ENCODE peak calls at places on chromosomes 7 and 10, in five cellular contexts. B is HCT116, V is K562, M is WTC11, A is H1. D is an unnamed sample.

GRCh38 chr10:76160758-76161555 is 729.5 kb downstream of the LRMDA start:
- DNase-seq in A (no peak), B (no peak), M (no peak), V (no peak), D (no peak)

GRCh38 chr7:101743241-101743994 is 74.0 kb upstream of the CUX1 start:
- DNase-seq in M (peak), A (peak), B (no peak), V (peak), D (no peak)

GRCh38 chr7:27169658-27170493 is 4.2 kb downstream of the HOXA10 start:
- DNase-seq in A (no peak), M (peak), B (no peak), V (no peak), D (no peak)

GRCh38 chr7:101524376-101524775 is 104.7 kb downstream of the MYL10 start:
- DNase-seq in M (no peak), V (no peak), B (no peak), A (no peak), D (no peak)

GRCh38 chr7:4794591-4795350 is 19.3 kb downstream of the AP5Z1 start:
- DNase-seq in V (no peak), A (no peak), M (no peak), B (no peak), D (no peak)

GRCh38 chr7:99362801-99363200 is 11.7 kb upstream of the ARPC1B start:
- DNase-seq in A (no peak), B (no peak), M (no peak), V (no peak), D (no peak)

GRCh38 chr7:4115442-4115841 is 566.7 kb upstream of the FOXK1 start:
- DNase-seq in B (no peak), A (no peak), M (no peak), V (no peak), D (no peak)

GRCh38 chr10:93447019-93447418 is 35.1 kb downstream of the MYOF start:
- DNase-seq in M (no peak), A (no peak), V (no peak), B (no peak), D (no peak)

GRCh38 chr7:25148772-25149575 is 23.9 kb upstream of the CYCS start:
- DNase-seq in V (no peak), M (no peak), B (no peak), A (no peak), D (no peak)
- TF ChIP-seq ATF3 in V (no peak), M (no peak), B (no peak), A (no peak), D (no peak)

GRCh38 chr10:70743430-70743788 is 41.8 kb downstream of the TBATA start:
- DNase-seq in B (no peak), M (no peak), A (no peak), V (peak), D (no peak)
- TF ChIP-seq ATF3 in B (no peak), M (no peak), A (no peak), V (no peak), D (no peak)

GRCh38 chr10:15120523-15120922 is 23.4 kb downstream of the RPP38 start:
- DNase-seq in B (no peak), V (no peak), M (no peak), A (no peak), D (no peak)
- TF ChIP-seq ATF3 in B (no peak), V (no peak), M (no peak), A (no peak), D (no peak)

GRCh38 chr7:150382844-150383225 is 3.7 kb downstream of the ZNF775 start:
- DNase-seq in B (no peak), A (no peak), M (no peak), V (no peak), D (no peak)

GRCh38 chr7:150383710-150384397 is 4.7 kb downstream of the ZNF775 start:
- DNase-seq in A (peak), V (peak), B (no peak), M (peak), D (peak)

GRCh38 chr7:150381785-150382122 is 2.6 kb downstream of the ZNF775 start:
- DNase-seq in V (no peak), A (no peak), M (peak), B (no peak), D (no peak)

GRCh38 chr7:150381096-150381495 is 2.0 kb downstream of the ZNF775 start:
- DNase-seq in A (no peak), V (no peak), B (no peak), M (peak), D (no peak)

DNA sequence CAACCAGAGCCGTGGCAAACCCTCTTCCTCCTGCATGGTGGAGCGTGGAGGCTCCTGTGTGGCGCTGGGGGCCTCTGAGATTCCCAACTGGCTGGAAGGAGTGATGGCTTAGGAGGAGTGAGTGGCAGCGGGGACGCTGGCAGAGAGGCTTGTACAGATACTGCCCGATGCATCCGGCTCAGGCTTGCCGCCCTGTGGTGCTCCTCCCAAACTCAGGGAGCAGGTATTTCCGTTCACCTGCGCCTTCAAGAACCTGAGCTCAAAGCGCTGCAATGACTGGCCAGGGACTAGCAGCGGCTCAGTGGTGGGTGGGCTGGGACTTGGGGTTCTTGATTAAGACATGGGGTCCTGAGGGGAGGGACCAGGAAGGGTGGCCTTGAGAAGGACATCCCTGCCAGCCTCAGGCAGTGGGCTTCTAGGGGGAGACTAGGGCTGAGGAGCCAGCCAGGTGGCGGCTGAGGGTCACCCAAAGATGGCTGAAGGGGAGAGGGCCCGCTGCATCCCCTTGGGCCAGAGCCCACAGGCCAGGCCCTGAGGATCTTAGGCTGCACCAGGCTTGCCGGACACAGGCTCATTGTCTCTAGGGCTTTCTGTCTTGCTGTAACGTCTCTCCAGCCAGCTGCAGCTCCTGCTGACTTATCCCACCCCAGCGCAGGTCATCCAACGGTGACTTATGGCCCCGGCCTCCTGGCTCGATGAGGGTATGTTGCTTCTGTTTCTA is 3.2 kb downstream of the ZNF775 start:
- DNase-seq in M (peak), V (no peak), A (no peak), B (no peak), D (no peak)
- TF ChIP-seq ATF3 in M (no peak), V (no peak), A (no peak), B (no peak), D (no peak)

GRCh38 chr7:8263048-8263447 is 1.1 kb upstream of the ICA1 start:
- DNase-seq in B (no peak), A (no peak), V (no peak), M (no peak), D (no peak)

GRCh38 chr7:8259586-8260222 is 2.3 kb downstream of the ICA1 start:
- DNase-seq in B (no peak), V (no peak), M (no peak), A (no peak), D (no peak)

GRCh38 chr7:8258734-8259133 is 3.2 kb downstream of the ICA1 start:
- DNase-seq in B (no peak), V (no peak), A (no peak), M (no peak), D (no peak)

GRCh38 chr7:8260871-8261707 is 878 bp downstream of the ICA1 start:
- DNase-seq in V (peak), A (no peak), B (no peak), M (peak), D (no peak)

GRCh38 chr7:8261711-8262695 is at the start of gene ICA1:
- DNase-seq in M (peak), B (no peak), V (peak), A (peak), D (no peak)
- TF ChIP-seq ATF3 in M (no peak), B (no peak), V (no peak), A (no peak), D (no peak)

GRCh38 chr7:112622159-112622715 is 141.4 kb downstream of the LSMEM1 start:
- DNase-seq in V (no peak), B (no peak), A (no peak), M (no peak), D (no peak)

GRCh38 chr7:112619343-112619742 is 138.6 kb downstream of the LSMEM1 start:
- DNase-seq in A (no peak), V (no peak), M (no peak), B (no peak), D (no peak)

GRCh38 chr7:112624416-112624815 is 143.6 kb downstream of the LSMEM1 start:
- DNase-seq in A (no peak), M (no peak), B (no peak), V (no peak), D (no peak)
- TF ChIP-seq ATF3 in A (no peak), M (no peak), B (no peak), V (no peak), D (no peak)

GRCh38 chr7:26091933-26092332 is 60.1 kb upstream of the NFE2L3 start:
- DNase-seq in V (no peak), B (no peak), A (no peak), M (no peak), D (no peak)
- TF ChIP-seq ATF3 in V (no peak), B (no peak), A (no peak), M (no peak), D (no peak)

GRCh38 chr10:5658871-5659618 is 7.3 kb downstream of the ASB13 start:
- DNase-seq in M (peak), A (peak), B (no peak), V (no peak), D (peak)

GRCh38 chr10:5662708-5663579 is 3.5 kb downstream of the ASB13 start:
- DNase-seq in V (no peak), M (no peak), A (no peak), B (no peak), D (no peak)

GRCh38 chr10:5661043-5661442 is 5.4 kb downstream of the ASB13 start:
- DNase-seq in B (no peak), A (no peak), M (no peak), V (no peak), D (no peak)

GRCh38 chr10:5656737-5657579 is 9.4 kb downstream of the ASB13 start:
- DNase-seq in B (no peak), M (no peak), A (no peak), V (no peak), D (no peak)

DNA sequence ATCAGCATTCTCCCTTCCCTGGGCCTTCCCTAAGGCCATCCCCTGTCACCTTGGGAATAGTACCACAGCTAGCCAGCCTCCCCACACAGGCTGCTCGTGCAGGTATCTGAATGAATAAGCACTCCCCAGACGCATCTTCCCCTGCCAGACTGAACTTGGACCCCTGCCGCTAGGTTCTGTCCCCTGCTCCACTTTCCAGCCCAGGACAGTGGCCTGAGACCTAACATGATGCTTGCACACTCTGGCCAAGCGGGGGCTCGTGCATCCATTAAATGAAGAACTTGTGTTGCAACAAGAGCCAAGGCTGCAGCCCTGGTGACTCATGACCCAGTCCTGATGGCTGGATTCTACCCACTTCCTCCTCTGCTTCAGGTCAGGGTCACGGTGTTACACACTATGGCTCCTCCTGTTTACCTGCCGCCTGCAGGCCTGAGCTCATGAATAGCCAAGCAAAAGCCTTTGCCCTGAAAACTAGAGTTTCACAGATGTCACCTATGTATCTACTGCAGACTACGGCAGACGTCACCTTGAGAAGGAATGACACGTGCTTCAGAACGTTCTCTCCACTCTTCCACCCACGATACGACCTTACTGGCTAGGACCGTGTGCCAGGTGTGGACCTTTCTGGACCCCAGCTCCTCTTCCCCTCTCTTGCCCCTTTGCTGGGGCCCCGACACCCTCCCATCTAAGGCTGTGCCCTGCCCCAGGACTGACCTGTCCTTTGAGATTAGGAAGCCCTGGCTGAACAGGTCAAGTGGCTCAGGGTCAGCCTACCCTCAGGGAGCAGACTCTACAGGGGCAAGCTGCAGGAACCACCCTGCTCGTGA is 6.5 kb downstream of the ASB13 start:
- DNase-seq in A (no peak), B (peak), V (no peak), M (no peak), D (peak)
- TF ChIP-seq ATF3 in A (no peak), B (no peak), V (peak), M (no peak), D (peak)

GRCh38 chr7:84642611-84643010 is 448.0 kb upstream of the SEMA3A start:
- DNase-seq in A (no peak), B (no peak), M (no peak), V (no peak), D (no peak)

DNA sequence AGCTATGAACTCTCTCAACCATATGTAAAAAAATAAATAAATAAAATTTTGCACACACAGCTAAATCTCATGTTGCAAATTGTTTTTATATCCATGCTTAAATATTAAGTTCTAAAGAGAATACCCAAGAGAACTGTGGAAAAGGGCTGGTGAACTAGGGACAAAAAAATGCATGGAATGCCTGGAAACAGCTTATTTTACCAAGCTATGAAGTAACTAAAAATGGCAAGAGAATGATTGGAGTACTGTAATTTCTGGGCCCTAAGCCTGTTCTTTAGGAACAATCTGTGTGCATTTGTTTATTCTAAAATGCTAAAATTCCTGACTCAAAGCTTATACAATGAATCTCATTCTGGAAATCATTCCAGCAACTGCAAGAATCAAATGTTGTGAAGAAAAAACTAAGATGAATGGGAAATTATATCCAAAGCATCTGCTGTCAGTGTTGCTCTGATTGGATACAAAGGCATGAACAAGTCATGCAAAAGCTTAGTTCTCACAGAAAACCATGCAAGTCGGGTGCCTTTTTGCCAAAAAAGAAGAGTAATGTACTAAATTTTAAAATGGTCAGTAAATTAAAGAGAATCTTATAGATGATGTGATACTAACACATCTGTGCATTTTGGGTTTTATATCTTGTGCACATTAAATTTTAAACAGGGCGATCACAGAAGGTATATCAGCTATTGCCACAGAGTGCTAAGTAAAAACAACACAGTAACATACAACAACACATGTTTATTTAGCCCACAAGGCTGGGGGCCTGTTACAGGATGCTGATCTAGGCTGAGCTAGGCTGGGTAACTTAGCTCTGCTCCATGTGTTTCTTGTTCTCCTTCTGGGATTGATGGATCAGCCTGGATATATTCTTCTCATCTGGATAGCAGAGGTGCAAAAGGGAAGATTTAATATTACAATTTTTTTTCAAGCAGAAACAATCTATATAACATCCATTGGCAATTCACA is 453.5 kb upstream of the SEMA3A start:
- DNase-seq in V (no peak), A (no peak), M (no peak), B (no peak), D (no peak)
- TF ChIP-seq ATF3 in V (no peak), A (no peak), M (no peak), B (no peak), D (no peak)